ENCODE peak calls at places on chromosomes 4 and X, in ten cellular contexts. K, T, F, G, W, P, A, O, C and Y are unnamed samples.

GRCh38 chrX:139831689-139832456 is 101.0 kb downstream of the ATP11C start:
- DNase-seq in A (peak; percentile 81), P (no peak), T (no peak), G (peak; percentile 50), K (peak; percentile 28), W (no peak), C (no peak), O (peak; percentile 70), F (peak; percentile 56), Y (no peak)

GRCh38 chr4:189498457-189498856 is 442.2 kb upstream of the FRG1 start:
- DNase-seq in K (no peak), P (no peak), O (no peak), W (no peak), A (no peak), T (no peak), G (no peak), F (no peak), C (no peak), Y (no peak)

GRCh38 chr4:38090450-38091246 is 130.4 kb downstream of the PTTG2 start:
- DNase-seq in O (no peak), P (no peak), G (no peak), W (no peak), F (no peak), C (no peak), K (no peak), T (no peak), A (no peak), Y (no peak)

GRCh38 chrX:130485870-130486269 is 84.1 kb downstream of the RBMX2 start:
- DNase-seq in G (no peak), A (no peak), F (no peak), K (no peak), W (no peak), T (no peak), P (no peak), C (no peak), O (no peak), Y (no peak)

GRCh38 chr4:98794565-98795205 is 134.2 kb downstream of the EIF4E start:
- DNase-seq in K (no peak), T (no peak), P (no peak), C (no peak), F (no peak), A (peak; percentile 44), W (no peak), G (no peak), O (peak; percentile 59), Y (no peak)

GRCh38 chr4:8607603-8608481 is 15.3 kb downstream of the CPZ start:
- DNase-seq in W (peak; percentile 34), O (no peak), C (no peak), F (peak; percentile 51), P (no peak), T (no peak), K (peak; percentile 80), G (peak; percentile 85), A (peak; percentile 21), Y (peak; percentile 91)

GRCh38 chr4:89022426-89023128 is 34.4 kb downstream of the FAM13A start:
- DNase-seq in P (no peak), K (no peak), A (no peak), F (no peak), C (no peak), O (no peak), W (no peak), G (no peak), T (no peak), Y (no peak)

GRCh38 chr4:33262809-33263208 is 2542.6 kb downstream of the PCDH7 start:
- DNase-seq in A (peak; percentile 87), T (no peak), F (no peak), P (no peak), K (no peak), G (peak; percentile 3), W (no peak), C (no peak), O (peak; percentile 67), Y (no peak)

GRCh38 chrX:23118890-23119527 is 119.2 kb downstream of the DDX53 start:
- DNase-seq in C (no peak), O (no peak), G (no peak), P (no peak), W (no peak), T (no peak), F (no peak), K (no peak), A (no peak), Y (no peak)

GRCh38 chr4:2438822-2439718 is 20.3 kb downstream of the CFAP99 start:
- DNase-seq in G (no peak), F (no peak), W (no peak), O (no peak), C (no peak), K (no peak), P (no peak), T (no peak), A (no peak), Y (no peak)

GRCh38 chr4:75698162-75698962 is 25.2 kb upstream of the G3BP2 start:
- DNase-seq in T (no peak), G (no peak), K (no peak), F (no peak), A (no peak), W (peak; percentile 53), C (no peak), P (no peak), O (no peak), Y (no peak)